ENCODE peak calls at places on chromosomes 2 and 18, in four cellular contexts. B is WTC11, S is K562, X is GM12878. Z is an unnamed sample.

GRCh38 chr2:12045864-12046291 is 299.4 kb downstream of the LPIN1 start:
- DNase-seq in B (no peak), X (peak), S (no peak), Z (no peak)

GRCh38 chr18:68083131-68083530 is 566.6 kb upstream of the DSEL start:
- DNase-seq in S (no peak), X (no peak), B (no peak), Z (no peak)

GRCh38 chr2:88880441-88880953 is 189.0 kb downstream of the RPIA start:
- DNase-seq in B (peak), S (peak), X (no peak), Z (peak)

GRCh38 chr2:86300496-86300895 is 36.9 kb downstream of the REEP1 start:
- DNase-seq in X (no peak), B (no peak), S (no peak), Z (no peak)

GRCh38 chr2:240060977-240061591 is 7.8 kb upstream of the OR6B3 start:
- DNase-seq in B (no peak), S (peak), X (no peak), Z (peak)

GRCh38 chr18:12416108-12416729 is 8.5 kb downstream of the PRELID3A start:
- DNase-seq in S (no peak), X (no peak), B (no peak), Z (no peak)

GRCh38 chr18:9808530-9809241 is 77.1 kb upstream of the TXNDC2 start:
- DNase-seq in X (no peak), S (no peak), B (peak), Z (peak)

GRCh38 chr2:174399171-174399570 is 3.6 kb downstream of the SCRN3 start:
- DNase-seq in S (no peak), X (no peak), B (no peak), Z (no peak)

GRCh38 chr18:13653746-13654455 is 72.5 kb downstream of the FAM210A start:
- DNase-seq in B (no peak), S (no peak), X (no peak), Z (no peak)

GRCh38 chr2:128841803-128842202 is 523.1 kb upstream of the HS6ST1 start:
- DNase-seq in X (no peak), S (no peak), B (no peak), Z (no peak)

GRCh38 chr2:187936228-187936627 is 355.4 kb upstream of the GULP1 start:
- DNase-seq in B (no peak), X (no peak), S (no peak), Z (no peak)

GRCh38 chr2:24779121-24779520 is 14.1 kb downstream of the PTRHD1 start:
- DNase-seq in B (no peak), X (no peak), S (no peak), Z (no peak)

GRCh38 chr2:71000780-71001591 is 6.3 kb upstream of the TEX261 start:
- DNase-seq in S (peak), X (no peak), B (peak), Z (peak)

GRCh38 chr2:239937866-239938640 is 87.1 kb downstream of the NDUFA10 start:
- DNase-seq in B (peak), S (no peak), X (no peak), Z (no peak)

GRCh38 chr2:217858519-217859466 is 144.0 kb downstream of the TNS1 start:
- DNase-seq in X (no peak), S (peak), B (no peak), Z (peak)

GRCh38 chr18:70363861-70364260 is 75.0 kb downstream of the SOCS6 start:
- DNase-seq in B (no peak), X (no peak), S (no peak), Z (peak)

GRCh38 chr2:215830313-215830712 is 183.0 kb downstream of the MREG start:
- DNase-seq in S (peak), X (no peak), B (no peak), Z (peak)

GRCh38 chr18:12432881-12433280 is 25.2 kb downstream of the PRELID3A start:
- DNase-seq in S (no peak), X (no peak), B (no peak), Z (no peak)

GRCh38 chr2:107338571-107338970 is 452.6 kb upstream of the ST6GAL2 start:
- DNase-seq in X (no peak), B (no peak), S (no peak), Z (no peak)

GRCh38 chr2:180622122-180622918 is 358.1 kb upstream of the UBE2E3 start:
- DNase-seq in B (no peak), X (no peak), S (no peak), Z (no peak)

GRCh38 chr2:236584521-236585384 is 15.1 kb downstream of the ACKR3 start:
- DNase-seq in S (no peak), B (no peak), X (no peak), Z (no peak)

GRCh38 chr2:231530099-231531085 is at the start of gene NMUR1:
- DNase-seq in X (no peak), B (peak), S (peak), Z (no peak)

GRCh38 chr2:58035352-58035751 is 11.3 kb upstream of the VRK2 start:
- DNase-seq in B (no peak), S (no peak), X (no peak), Z (no peak)

GRCh38 chr2:117087565-117088291 is 726.8 kb upstream of the DDX18 start:
- DNase-seq in X (no peak), S (no peak), B (peak), Z (no peak)

GRCh38 chr18:45449761-45450227 is 165.5 kb upstream of the SLC14A2 start:
- DNase-seq in B (no peak), S (no peak), X (no peak), Z (no peak)

GRCh38 chr2:53366570-53366969 is 401.0 kb upstream of the CHAC2 start:
- DNase-seq in X (no peak), S (no peak), B (no peak), Z (no peak)

GRCh38 chr18:70380915-70381896 is 92.4 kb downstream of the SOCS6 start:
- DNase-seq in X (no peak), S (peak), B (peak), Z (peak)

GRCh38 chr18:22999212-22999611 is 66.1 kb downstream of the RBBP8 start:
- DNase-seq in B (no peak), S (no peak), X (no peak), Z (no peak)

GRCh38 chr2:108348816-108349570 is 28.8 kb upstream of the SULT1C4 start:
- DNase-seq in B (no peak), S (no peak), X (no peak), Z (no peak)

GRCh38 chr2:112482309-112483046 is 522 bp downstream of the TTL start:
- DNase-seq in X (no peak), B (peak), S (peak), Z (peak)

GRCh38 chr2:31992025-31992566 is 18.7 kb downstream of the MEMO1 start:
- DNase-seq in B (no peak), X (no peak), S (no peak), Z (peak)

GRCh38 chr2:220969348-220969747 is 602.8 kb downstream of the EPHA4 start:
- DNase-seq in B (no peak), X (no peak), S (no peak), Z (no peak)

GRCh38 chr2:212402316-212402715 is 136.3 kb downstream of the ERBB4 start:
- DNase-seq in B (no peak), X (no peak), S (no peak), Z (no peak)

GRCh38 chr2:240124651-240125030 is 11.5 kb downstream of the COPS9 start:
- DNase-seq in X (no peak), S (no peak), B (no peak), Z (no peak)

DNA sequence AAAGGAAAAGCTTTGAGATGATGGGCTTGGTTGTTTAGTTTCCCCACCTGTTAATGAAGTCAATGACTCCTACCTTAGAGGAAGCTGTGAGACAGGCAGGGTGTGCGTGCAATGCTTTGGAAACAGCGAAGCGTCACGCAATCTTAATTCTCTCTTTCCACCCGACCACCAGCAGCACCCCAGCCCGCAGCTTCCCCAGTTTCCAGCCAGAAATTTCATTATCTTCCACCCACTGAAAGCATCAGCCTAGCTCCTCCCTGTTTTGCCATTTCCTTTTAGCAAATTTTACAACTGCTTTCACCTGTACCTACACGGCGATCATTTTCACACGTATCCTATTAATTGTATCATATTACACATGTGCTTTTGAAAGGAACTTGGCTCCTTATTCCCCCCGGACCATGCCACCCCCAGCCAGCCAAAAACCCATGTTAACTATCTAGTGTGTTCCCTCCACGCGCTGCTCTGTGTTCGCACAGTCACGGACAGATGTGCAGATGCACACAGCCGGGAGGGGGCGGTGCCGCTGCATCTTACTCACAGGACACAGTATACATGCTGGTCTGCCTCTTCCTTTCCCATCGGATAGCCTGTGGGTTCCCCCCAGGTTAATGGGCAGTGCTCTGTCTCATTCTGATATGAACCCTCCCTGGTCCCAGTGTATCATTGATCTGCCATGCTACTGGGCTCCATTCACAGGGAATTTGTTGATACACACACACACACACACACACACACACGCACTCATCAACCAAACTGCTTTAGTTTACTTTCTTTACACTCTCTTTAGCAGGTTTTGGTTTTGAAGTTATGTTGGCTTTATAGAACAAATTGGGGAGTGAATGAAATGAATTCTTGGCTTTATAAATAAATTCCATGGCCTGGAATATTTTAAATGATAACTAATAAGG is 22.4 kb downstream of the CYP27C1 start:
- DNase-seq in S (peak), B (peak), X (peak), Z (peak)
- TF ChIP-seq CBFB in S (no peak), B (no peak), X (no peak), Z (no peak)

DNA sequence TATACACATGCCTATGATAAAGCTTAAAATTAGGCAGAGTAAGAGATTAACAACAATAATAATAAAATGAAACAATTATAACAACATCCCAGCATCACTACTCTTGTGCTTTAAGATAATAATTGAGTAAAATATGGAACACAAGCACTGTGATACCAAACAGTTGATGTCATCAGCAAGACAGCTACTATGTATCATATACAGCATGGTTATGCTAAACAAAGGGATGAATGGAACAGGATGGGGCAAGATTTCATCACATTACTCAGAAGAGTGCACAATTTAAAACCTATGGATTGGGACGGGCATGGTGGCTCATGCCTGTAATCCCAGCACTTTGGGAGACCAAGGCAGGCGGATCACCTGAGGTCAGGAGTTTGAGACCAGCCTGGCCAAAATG is 1221.0 kb downstream of the SUCLG1 start:
- DNase-seq in S (no peak), X (no peak), B (no peak), Z (no peak)
- TF ChIP-seq CBFB in S (no peak), X (no peak), B (no peak), Z (no peak)

DNA sequence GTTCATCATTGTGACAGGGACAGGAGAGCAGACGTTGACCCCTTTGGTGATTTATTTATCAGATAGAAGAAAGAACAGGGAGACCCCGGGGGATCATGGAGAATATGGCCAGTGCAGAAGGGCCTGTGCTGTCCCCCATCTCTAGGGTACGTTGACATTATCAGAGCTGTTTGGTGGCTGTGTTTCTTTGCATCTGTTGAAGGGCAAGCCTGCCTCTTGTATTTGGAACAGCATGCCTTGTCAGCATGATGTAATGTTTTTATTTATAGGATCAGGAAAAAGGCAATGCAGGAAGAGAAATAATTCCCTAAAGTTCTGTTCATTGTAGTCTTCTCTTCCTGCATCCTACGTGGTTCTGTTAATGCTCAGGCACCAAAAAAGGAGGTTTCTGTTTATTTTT is 49.8 kb upstream of the CABYR start:
- DNase-seq in X (no peak), S (no peak), B (no peak), Z (no peak)
- TF ChIP-seq CBFB in X (no peak), S (no peak), B (no peak), Z (no peak)

GRCh38 chr2:26363958-26364357 is 17.4 kb upstream of the ADGRF3 start:
- DNase-seq in X (no peak), B (no peak), S (no peak), Z (no peak)

GRCh38 chr2:26364669-26365068 is 18.1 kb upstream of the ADGRF3 start:
- DNase-seq in B (no peak), S (no peak), X (no peak), Z (no peak)

GRCh38 chr2:26363323-26363722 is 16.7 kb upstream of the ADGRF3 start:
- DNase-seq in S (no peak), B (no peak), X (no peak), Z (peak)

GRCh38 chr2:26366957-26367356 is 20.4 kb upstream of the ADGRF3 start:
- DNase-seq in B (no peak), X (no peak), S (no peak), Z (no peak)
- TF ChIP-seq CBFB in B (no peak), X (no peak), S (no peak), Z (no peak)